ENCODE peak calls at places on chromosomes 12 and 14, in ten cellular contexts. C is stimulated activated effector memory CD8-positive, alpha-beta T cell treated with anti-CD3 and anti-CD28 coated beads, Interleukin-12 subunit alpha, Interleukin-12 subunit beta, amount 100 ng/mL, for 72 hours; O is lower lobe of right lung; N is NCI-H1694 treated with DMSO at 0.1 percent for 48 hours; L is WERI-Rb-1; Z is stimulated activated CD8-positive, alpha-beta memory T cell treated with anti-CD3 and anti-CD28 coated beads, Interleukin-7, amount 100 ng/mL, for 24 hours; A is nephron progenitor cell; B is stimulated activated CD4-positive, alpha-beta T cell treated with anti-CD3 and anti-CD28 coated beads, Interleukin-4, amount 100 ng/mL, for 48 hours; Q is fibroblast of mammary gland; V is kidney glomerular epithelial cell. X is an unnamed sample.

GRCh38 chr12:121883315-121883660 is 5.3 kb upstream of the PSMD9 start:
- DNase-seq in C (no peak), O (no peak), N (no peak), L (no peak), Z (no peak), A (no peak), B (no peak), Q (no peak), V (no peak), X (no peak)

GRCh38 chr14:42113358-42114070 is 506.8 kb downstream of the LRFN5 start:
- DNase-seq in C (no peak), O (no peak), N (no peak), L (no peak), Z (no peak), A (no peak), B (no peak), Q (no peak), V (no peak), X (no peak)

GRCh38 chr14:92173668-92174067 is 51.9 kb downstream of the CPSF2 start:
- DNase-seq in C (no peak), O (no peak), N (no peak), L (no peak), Z (no peak), A (no peak), B (no peak), Q (no peak), V (no peak), X (no peak)

GRCh38 chr12:1619599-1619998 is 9.4 kb upstream of the WNT5B start:
- DNase-seq in C (no peak), O (peak), N (no peak), L (no peak), Z (no peak), A (no peak), B (no peak), Q (peak), V (no peak), X (no peak)

GRCh38 chr14:78310263-78310662 is 140.1 kb downstream of the NRXN3 start:
- DNase-seq in C (no peak), O (no peak), N (peak), L (no peak), Z (no peak), A (no peak), B (no peak), Q (no peak), V (no peak), X (no peak)

GRCh38 chr12:116635487-116635886 is 76.3 kb downstream of the MAP1LC3B2 start:
- DNase-seq in C (no peak), O (no peak), N (no peak), L (no peak), Z (no peak), A (no peak), B (no peak), Q (no peak), V (no peak), X (no peak)

GRCh38 chr14:92651106-92651792 is 97.2 kb downstream of the LGMN start:
- DNase-seq in C (peak), O (peak), N (no peak), L (no peak), Z (peak), A (no peak), B (peak), Q (peak), V (no peak), X (peak)

GRCh38 chr12:40693503-40693863 is 1.2 kb downstream of the CNTN1 start:
- DNase-seq in C (no peak), O (peak), N (peak), L (peak), Z (no peak), A (peak), B (no peak), Q (no peak), V (no peak), X (no peak)

GRCh38 chr14:23119362-23120327 is 590 bp upstream of the CEBPE start:
- DNase-seq in C (no peak), O (no peak), N (no peak), L (peak), Z (no peak), A (no peak), B (no peak), Q (no peak), V (no peak), X (peak)

GRCh38 chr14:86865934-86866333 is 1127.0 kb downstream of the GALC start:
- DNase-seq in C (no peak), O (no peak), N (no peak), L (no peak), Z (no peak), A (no peak), B (no peak), Q (no peak), V (no peak), X (no peak)

GRCh38 chr14:54674342-54674741 is 107.4 kb downstream of the SAMD4A start:
- DNase-seq in C (no peak), O (no peak), N (no peak), L (no peak), Z (no peak), A (no peak), B (no peak), Q (no peak), V (no peak), X (peak)

GRCh38 chr12:59708059-59708458 is 112.2 kb downstream of the SLC16A7 start:
- DNase-seq in C (no peak), O (no peak), N (no peak), L (no peak), Z (no peak), A (no peak), B (no peak), Q (peak), V (peak), X (no peak)

GRCh38 chr12:57127101-57127709 is 1.1 kb upstream of the LRP1 start:
- DNase-seq in C (peak), O (peak), N (no peak), L (peak), Z (no peak), A (peak), B (peak), Q (no peak), V (no peak), X (no peak)

GRCh38 chr12:103012884-103013283 is 55.4 kb downstream of the ASCL1 start:
- DNase-seq in C (no peak), O (no peak), N (no peak), L (no peak), Z (no peak), A (peak), B (no peak), Q (no peak), V (no peak), X (no peak)

GRCh38 chr12:45130881-45131281 is 80.0 kb upstream of the DBX2 start:
- DNase-seq in C (peak), O (no peak), N (peak), L (peak), Z (peak), A (peak), B (peak), Q (peak), V (peak), X (peak)

GRCh38 chr14:24784981-24785380 is 151.0 kb upstream of the GZMB start:
- DNase-seq in C (no peak), O (no peak), N (no peak), L (no peak), Z (no peak), A (no peak), B (no peak), Q (no peak), V (no peak), X (no peak)

GRCh38 chr12:460301-461230 is 827 bp downstream of the B4GALNT3 start:
- DNase-seq in C (peak), O (peak), N (no peak), L (peak), Z (no peak), A (no peak), B (peak), Q (no peak), V (no peak), X (peak)

GRCh38 chr12:96233941-96234461 is 39.8 kb downstream of the ELK3 start:
- DNase-seq in C (no peak), O (peak), N (peak), L (peak), Z (no peak), A (no peak), B (no peak), Q (peak), V (no peak), X (no peak)

GRCh38 chr12:122825773-122826724 is 9.2 kb upstream of the HIP1R start:
- DNase-seq in C (no peak), O (peak), N (no peak), L (no peak), Z (no peak), A (no peak), B (no peak), Q (no peak), V (peak), X (no peak)

GRCh38 chr14:77682158-77682553 is 25.7 kb downstream of the ALKBH1 start:
- DNase-seq in C (no peak), O (no peak), N (no peak), L (no peak), Z (no peak), A (no peak), B (no peak), Q (peak), V (peak), X (no peak)

GRCh38 chr14:23143911-23144310 is 24.9 kb upstream of the CEBPE start:
- DNase-seq in C (no peak), O (no peak), N (no peak), L (no peak), Z (no peak), A (no peak), B (no peak), Q (no peak), V (no peak), X (no peak)

GRCh38 chr12:34403706-34404376 is 381.5 kb downstream of the ALG10 start:
- DNase-seq in C (peak), O (peak), N (no peak), L (no peak), Z (no peak), A (no peak), B (no peak), Q (no peak), V (no peak), X (no peak)

X was measured in GM12891.